ENCODE peak calls at places on chromosome 11, in nine cellular contexts. T is cardiac septum; J is NCI-H345; C is CD4-positive, CD25-positive, alpha-beta regulatory T cell; U is stimulated activated naive CD4-positive, alpha-beta T cell; Y is tibial nerve; Z is Daoy; S is fibroblast of lung; O is progenitor cell of endocrine pancreas. D is an unnamed sample.

GRCh38 chr11:117918366-117919255 is 10.6 kb downstream of the TMPRSS13 start:
- DNase-seq in J (no peak), S (no peak), T (peak), U (no peak), C (no peak), Y (no peak), Z (no peak), O (no peak), D (no peak)

GRCh38 chr11:61126266-61126665 is 24.0 kb downstream of the CD5 start:
- DNase-seq in T (no peak), Y (peak), J (no peak), Z (no peak), U (no peak), C (no peak), S (peak), O (no peak), D (no peak)

GRCh38 chr11:72111803-72112540 is 523 bp downstream of the ANAPC15 start:
- DNase-seq in O (peak), Y (peak), Z (peak), S (peak), C (peak), U (peak), T (peak), J (peak), D (peak)

GRCh38 chr11:17528181-17528691 is 16.0 kb downstream of the USH1C start:
- DNase-seq in S (peak), J (peak), Y (peak), O (peak), C (peak), Z (peak), T (no peak), U (peak), D (peak)

GRCh38 chr11:27926981-27927481 is 180.9 kb downstream of the KIF18A start:
- DNase-seq in T (no peak), Z (peak), O (no peak), S (peak), U (no peak), C (no peak), Y (no peak), J (no peak), D (no peak)

GRCh38 chr11:125290263-125290662 is 125.7 kb downstream of the PKNOX2 start:
- DNase-seq in Z (no peak), O (no peak), J (no peak), C (no peak), Y (no peak), U (no peak), T (no peak), S (no peak), D (no peak)

GRCh38 chr11:65110354-65110861 is 1.3 kb upstream of the TM7SF2 start:
- DNase-seq in O (peak), U (peak), Z (peak), T (peak), S (peak), Y (peak), J (peak), C (peak), D (peak)

GRCh38 chr11:122439911-122440782 is 215.4 kb upstream of the UBASH3B start:
- DNase-seq in Z (peak), T (no peak), J (peak), U (no peak), C (no peak), O (no peak), S (peak), Y (no peak), D (no peak)

GRCh38 chr11:111367411-111368284 is 11.4 kb downstream of the POU2AF1 start:
- DNase-seq in T (no peak), O (no peak), J (no peak), Y (no peak), U (no peak), C (no peak), S (no peak), Z (no peak), D (no peak)

GRCh38 chr11:66116576-66117361 is 46.7 kb downstream of the PACS1 start:
- DNase-seq in Z (no peak), S (no peak), C (peak), J (no peak), Y (no peak), U (no peak), T (no peak), O (no peak), D (no peak)

GRCh38 chr11:43735931-43736330 is 55.4 kb downstream of the HSD17B12 start:
- DNase-seq in Y (no peak), T (no peak), O (no peak), J (no peak), S (peak), C (no peak), Z (peak), U (no peak), D (no peak)

GRCh38 chr11:63682045-63682915 is 980 bp downstream of the RTN3 start:
- DNase-seq in Z (peak), C (peak), J (peak), T (no peak), S (peak), O (no peak), U (peak), Y (no peak), D (no peak)

GRCh38 chr11:9855579-9856260 is 191.8 kb downstream of the SWAP70 start:
- DNase-seq in C (no peak), J (no peak), Y (no peak), O (no peak), T (no peak), Z (no peak), S (no peak), U (no peak), D (no peak)

GRCh38 chr11:7512525-7513209 is 1.1 kb upstream of the PPFIBP2 start:
- DNase-seq in O (no peak), S (peak), T (peak), U (peak), Z (peak), C (peak), Y (peak), J (no peak), D (peak)

GRCh38 chr11:75434051-75434450 is 1.0 kb upstream of the KLHL35 start:
- DNase-seq in J (no peak), T (no peak), Z (no peak), S (no peak), O (no peak), C (no peak), Y (no peak), U (no peak), D (no peak)

GRCh38 chr11:43870981-43871550 is 9.6 kb upstream of the ALKBH3 start:
- DNase-seq in U (no peak), Y (no peak), O (no peak), Z (no peak), T (no peak), S (no peak), J (no peak), C (no peak), D (no peak)

GRCh38 chr11:21142007-21142406 is 472.6 kb downstream of the NELL1 start:
- DNase-seq in S (no peak), C (no peak), J (no peak), T (no peak), U (no peak), O (no peak), Z (no peak), Y (no peak), D (no peak)

GRCh38 chr11:8101421-8101820 is 20.4 kb downstream of the TUB start:
- DNase-seq in O (no peak), T (peak), J (no peak), S (no peak), C (no peak), U (no peak), Z (no peak), Y (no peak), D (no peak)

GRCh38 chr11:28858076-28858475 is 749.9 kb downstream of the METTL15 start:
- DNase-seq in J (no peak), T (no peak), U (no peak), S (no peak), Z (no peak), C (no peak), O (no peak), Y (no peak), D (no peak)

GRCh38 chr11:112050721-112051120 is 23.1 kb downstream of the PIH1D2 start:
- DNase-seq in O (no peak), S (no peak), U (no peak), Y (no peak), T (no peak), C (no peak), J (no peak), Z (no peak), D (no peak)

GRCh38 chr11:63937713-63938480 is 905 bp upstream of the NAA40 start:
- DNase-seq in U (no peak), C (peak), O (no peak), T (no peak), J (peak), S (no peak), Y (no peak), Z (peak), D (no peak)

GRCh38 chr11:47186937-47187681 is 875 bp upstream of the PACSIN3 start:
- DNase-seq in S (peak), U (peak), Z (peak), O (peak), J (no peak), C (peak), T (peak), Y (peak), D (peak)

GRCh38 chr11:59197990-59198389 is 14.7 kb downstream of the MPEG1 start:
- DNase-seq in J (peak), O (no peak), C (no peak), T (no peak), U (no peak), S (peak), Z (peak), Y (peak), D (no peak)

GRCh38 chr11:8871283-8871775 is 39.7 kb upstream of the AKIP1 start:
- DNase-seq in U (no peak), T (peak), J (peak), O (no peak), Y (peak), Z (peak), S (peak), C (no peak), D (no peak)

GRCh38 chr11:16456366-16456765 is 100.0 kb upstream of the SOX6 start:
- DNase-seq in Z (no peak), T (no peak), O (no peak), Y (no peak), U (no peak), C (no peak), S (no peak), J (no peak), D (no peak)

GRCh38 chr11:76252625-76253024 is 46.3 kb upstream of the WNT11 start:
- DNase-seq in J (no peak), Y (no peak), Z (no peak), C (no peak), T (no peak), O (no peak), S (no peak), U (no peak), D (no peak)

GRCh38 chr11:19241260-19242183 is 777 bp upstream of the E2F8 start:
- DNase-seq in Z (peak), J (peak), U (peak), T (no peak), S (no peak), Y (no peak), C (peak), O (peak), D (no peak)

GRCh38 chr11:66277475-66278391 is at the start of gene CNIH2:
- DNase-seq in Y (no peak), C (peak), S (no peak), U (peak), J (peak), O (no peak), Z (peak), T (no peak), D (peak)

GRCh38 chr11:111569476-111569875 is 29.0 kb downstream of the LAYN start:
- DNase-seq in O (no peak), U (no peak), Z (no peak), T (no peak), C (no peak), S (no peak), J (no peak), Y (no peak), D (no peak)